ENCODE peak calls at places on chromosomes 2 and 18, in ten cellular contexts. W is IMR-90; N is uterus; E is activated naive CD8-positive, alpha-beta T cell treated with anti-CD3 and anti-CD28 coated beads, Interleukin-2, amount 50 U/mL, for 24 hours; M is kidney epithelial cell; Q is occipital lobe; I is stromal cell of bone marrow; U is NCI-H1930; H is anterior cingulate cortex; P is NAMALWA. B is an unnamed sample.

GRCh38 chr2:16257725-16258028 is 317.3 kb downstream of the MYCN start:
- DNase-seq in W (no peak), N (no peak), E (no peak), M (no peak), Q (no peak), I (no peak), U (no peak), H (no peak), P (no peak), B (no peak)

GRCh38 chr2:101759162-101759561 is 61.7 kb downstream of the MAP4K4 start:
- DNase-seq in W (peak), N (peak), E (no peak), M (peak), Q (no peak), I (peak), U (no peak), H (no peak), P (no peak), B (no peak)

GRCh38 chr2:6915399-6915798 is 1.8 kb upstream of the RNF144A start:
- DNase-seq in W (no peak), N (no peak), E (no peak), M (no peak), Q (no peak), I (no peak), U (no peak), H (no peak), P (no peak), B (peak)

GRCh38 chr2:20637147-20637546 is 13.8 kb downstream of the HS1BP3 start:
- DNase-seq in W (no peak), N (peak), E (no peak), M (no peak), Q (no peak), I (no peak), U (no peak), H (no peak), P (no peak), B (no peak)

GRCh38 chr2:26691140-26691539 is 1.4 kb upstream of the KCNK3 start:
- DNase-seq in W (no peak), N (no peak), E (no peak), M (no peak), Q (no peak), I (no peak), U (no peak), H (no peak), P (no peak), B (no peak)

GRCh38 chr2:191679818-191680600 is 2.1 kb downstream of the NABP1 start:
- DNase-seq in W (peak), N (no peak), E (no peak), M (peak), Q (no peak), I (peak), U (no peak), H (no peak), P (peak), B (no peak)

GRCh38 chr2:127050803-127051115 is 56.2 kb downstream of the BIN1 start:
- DNase-seq in W (no peak), N (peak), E (no peak), M (no peak), Q (no peak), I (no peak), U (no peak), H (no peak), P (no peak), B (no peak)

GRCh38 chr2:37773354-37773753 is 101.9 kb upstream of the CDC42EP3 start:
- DNase-seq in W (no peak), N (peak), E (no peak), M (no peak), Q (no peak), I (no peak), U (no peak), H (no peak), P (no peak), B (no peak)

GRCh38 chr2:36805635-36806224 is 109.2 kb downstream of the VIT start:
- DNase-seq in W (no peak), N (no peak), E (no peak), M (no peak), Q (no peak), I (no peak), U (no peak), H (no peak), P (no peak), B (no peak)

GRCh38 chr18:31040982-31041345 is 1.6 kb downstream of the DSC3 start:
- DNase-seq in W (no peak), N (no peak), E (no peak), M (no peak), Q (no peak), I (no peak), U (no peak), H (no peak), P (no peak), B (no peak)

GRCh38 chr2:230693411-230693810 is 19.2 kb upstream of the CAB39 start:
- DNase-seq in W (no peak), N (no peak), E (no peak), M (no peak), Q (no peak), I (no peak), U (no peak), H (no peak), P (no peak), B (no peak)

GRCh38 chr18:77086656-77087390 is 45.8 kb downstream of the MBP start:
- DNase-seq in W (no peak), N (no peak), E (no peak), M (no peak), Q (no peak), I (no peak), U (no peak), H (no peak), P (no peak), B (no peak)

GRCh38 chr2:21658269-21658668 is 534.5 kb downstream of the TDRD15 start:
- DNase-seq in W (no peak), N (no peak), E (no peak), M (no peak), Q (no peak), I (no peak), U (no peak), H (no peak), P (no peak), B (no peak)

GRCh38 chr2:88452151-88452851 is at the start of gene FOXI3:
- DNase-seq in W (no peak), N (no peak), E (peak), M (no peak), Q (no peak), I (no peak), U (peak), H (no peak), P (no peak), B (no peak)

GRCh38 chr2:216733046-216733445 is 37.7 kb upstream of the IGFBP5 start:
- DNase-seq in W (no peak), N (no peak), E (no peak), M (no peak), Q (no peak), I (no peak), U (no peak), H (no peak), P (no peak), B (no peak)

GRCh38 chr18:57475903-57476302 is 40.7 kb downstream of the ONECUT2 start:
- DNase-seq in W (no peak), N (no peak), E (no peak), M (no peak), Q (no peak), I (no peak), U (no peak), H (no peak), P (no peak), B (no peak)

GRCh38 chr2:145729993-145730770 is 1210.3 kb upstream of the ZEB2 start:
- DNase-seq in W (no peak), N (no peak), E (no peak), M (no peak), Q (no peak), I (no peak), U (no peak), H (no peak), P (no peak), B (no peak)

GRCh38 chr2:119240311-119241204 is 16.9 kb downstream of the STEAP3 start:
- DNase-seq in W (peak), N (no peak), E (no peak), M (no peak), Q (no peak), I (no peak), U (no peak), H (no peak), P (no peak), B (peak)

GRCh38 chr2:101750688-101751087 is 53.2 kb downstream of the MAP4K4 start:
- DNase-seq in W (no peak), N (no peak), E (no peak), M (no peak), Q (no peak), I (no peak), U (no peak), H (no peak), P (no peak), B (no peak)

GRCh38 chr18:361941-362913 is 94.4 kb upstream of the THOC1 start:
- DNase-seq in W (peak), N (peak), E (no peak), M (no peak), Q (no peak), I (peak), U (no peak), H (no peak), P (no peak), B (no peak)

GRCh38 chr2:230050151-230050550 is 18.6 kb downstream of the SLC16A14 start:
- DNase-seq in W (no peak), N (no peak), E (no peak), M (no peak), Q (no peak), I (no peak), U (no peak), H (no peak), P (no peak), B (no peak)

GRCh38 chr2:112168422-112169124 is 30.4 kb downstream of the FBLN7 start:
- DNase-seq in W (no peak), N (no peak), E (no peak), M (no peak), Q (no peak), I (peak), U (no peak), H (no peak), P (no peak), B (no peak)

GRCh38 chr18:12518832-12519534 is 111.3 kb downstream of the PRELID3A start:
- DNase-seq in W (peak), N (no peak), E (no peak), M (no peak), Q (no peak), I (no peak), U (no peak), H (no peak), P (no peak), B (no peak)

GRCh38 chr2:233435436-233436190 is 81.3 kb downstream of the DGKD start:
- DNase-seq in W (no peak), N (no peak), E (no peak), M (no peak), Q (no peak), I (no peak), U (no peak), H (no peak), P (no peak), B (no peak)

GRCh38 chr2:191631754-191632153 is 46.2 kb upstream of the NABP1 start:
- DNase-seq in W (peak), N (no peak), E (no peak), M (no peak), Q (no peak), I (peak), U (no peak), H (no peak), P (no peak), B (no peak)

GRCh38 chr18:55869965-55870585 is 282.1 kb upstream of the TCF4 start:
- DNase-seq in W (peak), N (peak), E (no peak), M (no peak), Q (no peak), I (peak), U (no peak), H (no peak), P (no peak), B (no peak)

GRCh38 chr2:24883946-24884345 is 36.1 kb downstream of the ADCY3 start:
- DNase-seq in W (peak), N (peak), E (no peak), M (peak), Q (no peak), I (peak), U (no peak), H (no peak), P (no peak), B (no peak)

GRCh38 chr2:105102963-105103421 is 65.1 kb downstream of the MRPS9 start:
- DNase-seq in W (peak), N (no peak), E (no peak), M (peak), Q (no peak), I (no peak), U (no peak), H (no peak), P (no peak), B (no peak)

GRCh38 chr2:85961053-85961452 is 72.3 kb upstream of the ST3GAL5 start:
- DNase-seq in W (no peak), N (no peak), E (no peak), M (no peak), Q (no peak), I (no peak), U (no peak), H (no peak), P (no peak), B (no peak)

GRCh38 chr2:94956797-94957391 is 68.6 kb upstream of the MAL start:
- DNase-seq in W (peak), N (no peak), E (peak), M (no peak), Q (no peak), I (peak), U (no peak), H (no peak), P (peak), B (peak)

GRCh38 chr2:2057125-2057721 is 273.9 kb downstream of the MYT1L start:
- DNase-seq in W (no peak), N (peak), E (peak), M (no peak), Q (no peak), I (no peak), U (no peak), H (no peak), P (peak), B (no peak)

GRCh38 chr2:118738524-118739308 is 108.7 kb downstream of the EN1 start:
- DNase-seq in W (peak), N (peak), E (no peak), M (peak), Q (no peak), I (peak), U (no peak), H (no peak), P (no peak), B (no peak)

GRCh38 chr2:235956281-235956970 is 211.8 kb downstream of the GBX2 start:
- DNase-seq in W (no peak), N (no peak), E (no peak), M (no peak), Q (no peak), I (no peak), U (no peak), H (no peak), P (no peak), B (no peak)

GRCh38 chr18:80104364-80104779 is 4.7 kb upstream of the ADNP2 start:
- DNase-seq in W (no peak), N (no peak), E (no peak), M (no peak), Q (no peak), I (no peak), U (no peak), H (no peak), P (no peak), B (no peak)

GRCh38 chr2:241049739-241050623 is 51.6 kb downstream of the SNED1 start:
- DNase-seq in W (no peak), N (no peak), E (no peak), M (no peak), Q (no peak), I (no peak), U (no peak), H (no peak), P (no peak), B (no peak)